ENCODE peak calls at places on chromosomes 1 and 21, in eight cellular contexts. One of them, this sample, is unnamed.

GRCh38 chr1:90574692-90575370 is 142.3 kb downstream of the BARHL2 start:
- DNase-seq in stimulated activated CD4-positive, alpha-beta T cell treated with anti-CD3 and anti-CD28 coated beads, Interleukin-1b, Interleukin-23, amount 100 ng/mL, for 4 hours: no peak
- DNase-seq in stimulated activated CD8-positive, alpha-beta memory T cell treated with anti-CD3 and anti-CD28 coated beads, Interleukin-12 subunit alpha, Interleukin-12 subunit beta, amount 100 ng/mL, for 1 hour: no peak
- DNase-seq in activated naive CD4-positive, alpha-beta T cell: no peak
- DNase-seq in HFFc6: no peak
- DNase-seq in T-helper 1 cell: no peak
- DNase-seq in fibroblast of the conjunctiva: no peak
- DNase-seq in midbrain: no peak
- DNase-seq in this sample: no peak

GRCh38 chr21:41684381-41685245 is 82.2 kb downstream of the RIPK4 start:
- DNase-seq in fibroblast of the conjunctiva: no peak
- DNase-seq in stimulated activated CD8-positive, alpha-beta memory T cell treated with anti-CD3 and anti-CD28 coated beads, Interleukin-12 subunit alpha, Interleukin-12 subunit beta, amount 100 ng/mL, for 1 hour: no peak
- DNase-seq in stimulated activated CD4-positive, alpha-beta T cell treated with anti-CD3 and anti-CD28 coated beads, Interleukin-1b, Interleukin-23, amount 100 ng/mL, for 4 hours: no peak
- DNase-seq in T-helper 1 cell: no peak
- DNase-seq in midbrain: no peak
- DNase-seq in HFFc6: peak
- DNase-seq in activated naive CD4-positive, alpha-beta T cell: no peak
- DNase-seq in this sample: no peak

GRCh38 chr1:14599173-14599754 is 779 bp downstream of the KAZN start:
- DNase-seq in HFFc6: no peak
- DNase-seq in activated naive CD4-positive, alpha-beta T cell: no peak
- DNase-seq in T-helper 1 cell: no peak
- DNase-seq in midbrain: peak
- DNase-seq in fibroblast of the conjunctiva: no peak
- DNase-seq in stimulated activated CD8-positive, alpha-beta memory T cell treated with anti-CD3 and anti-CD28 coated beads, Interleukin-12 subunit alpha, Interleukin-12 subunit beta, amount 100 ng/mL, for 1 hour: no peak
- DNase-seq in stimulated activated CD4-positive, alpha-beta T cell treated with anti-CD3 and anti-CD28 coated beads, Interleukin-1b, Interleukin-23, amount 100 ng/mL, for 4 hours: no peak
- DNase-seq in this sample: no peak

GRCh38 chr21:14080040-14080763 is 130.6 kb downstream of the LIPI start:
- DNase-seq in activated naive CD4-positive, alpha-beta T cell: no peak
- DNase-seq in T-helper 1 cell: no peak
- DNase-seq in HFFc6: no peak
- DNase-seq in fibroblast of the conjunctiva: no peak
- DNase-seq in stimulated activated CD4-positive, alpha-beta T cell treated with anti-CD3 and anti-CD28 coated beads, Interleukin-1b, Interleukin-23, amount 100 ng/mL, for 4 hours: no peak
- DNase-seq in midbrain: no peak
- DNase-seq in stimulated activated CD8-positive, alpha-beta memory T cell treated with anti-CD3 and anti-CD28 coated beads, Interleukin-12 subunit alpha, Interleukin-12 subunit beta, amount 100 ng/mL, for 1 hour: no peak
- DNase-seq in this sample: no peak

GRCh38 chr1:87880098-87880746 is 551.5 kb downstream of the LMO4 start:
- DNase-seq in midbrain: no peak
- DNase-seq in HFFc6: no peak
- DNase-seq in T-helper 1 cell: no peak
- DNase-seq in fibroblast of the conjunctiva: no peak
- DNase-seq in stimulated activated CD8-positive, alpha-beta memory T cell treated with anti-CD3 and anti-CD28 coated beads, Interleukin-12 subunit alpha, Interleukin-12 subunit beta, amount 100 ng/mL, for 1 hour: no peak
- DNase-seq in activated naive CD4-positive, alpha-beta T cell: no peak
- DNase-seq in stimulated activated CD4-positive, alpha-beta T cell treated with anti-CD3 and anti-CD28 coated beads, Interleukin-1b, Interleukin-23, amount 100 ng/mL, for 4 hours: no peak
- DNase-seq in this sample: no peak

GRCh38 chr1:116208136-116208535 is 96.9 kb downstream of the MAB21L3 start:
- DNase-seq in fibroblast of the conjunctiva: no peak
- DNase-seq in HFFc6: no peak
- DNase-seq in activated naive CD4-positive, alpha-beta T cell: no peak
- DNase-seq in midbrain: no peak
- DNase-seq in stimulated activated CD4-positive, alpha-beta T cell treated with anti-CD3 and anti-CD28 coated beads, Interleukin-1b, Interleukin-23, amount 100 ng/mL, for 4 hours: no peak
- DNase-seq in T-helper 1 cell: no peak
- DNase-seq in stimulated activated CD8-positive, alpha-beta memory T cell treated with anti-CD3 and anti-CD28 coated beads, Interleukin-12 subunit alpha, Interleukin-12 subunit beta, amount 100 ng/mL, for 1 hour: no peak
- DNase-seq in this sample: no peak

GRCh38 chr1:162147760-162148159 is 78.3 kb downstream of the NOS1AP start:
- DNase-seq in T-helper 1 cell: no peak
- DNase-seq in HFFc6: no peak
- DNase-seq in stimulated activated CD4-positive, alpha-beta T cell treated with anti-CD3 and anti-CD28 coated beads, Interleukin-1b, Interleukin-23, amount 100 ng/mL, for 4 hours: no peak
- DNase-seq in midbrain: no peak
- DNase-seq in stimulated activated CD8-positive, alpha-beta memory T cell treated with anti-CD3 and anti-CD28 coated beads, Interleukin-12 subunit alpha, Interleukin-12 subunit beta, amount 100 ng/mL, for 1 hour: no peak
- DNase-seq in fibroblast of the conjunctiva: no peak
- DNase-seq in activated naive CD4-positive, alpha-beta T cell: no peak
- DNase-seq in this sample: no peak

GRCh38 chr1:167548059-167548932 is 5.3 kb downstream of the CREG1 start:
- DNase-seq in stimulated activated CD8-positive, alpha-beta memory T cell treated with anti-CD3 and anti-CD28 coated beads, Interleukin-12 subunit alpha, Interleukin-12 subunit beta, amount 100 ng/mL, for 1 hour: no peak
- DNase-seq in stimulated activated CD4-positive, alpha-beta T cell treated with anti-CD3 and anti-CD28 coated beads, Interleukin-1b, Interleukin-23, amount 100 ng/mL, for 4 hours: no peak
- DNase-seq in fibroblast of the conjunctiva: peak
- DNase-seq in midbrain: peak
- DNase-seq in activated naive CD4-positive, alpha-beta T cell: no peak
- DNase-seq in HFFc6: peak
- DNase-seq in T-helper 1 cell: no peak
- DNase-seq in this sample: no peak

GRCh38 chr1:219039755-219040154 is 133.9 kb upstream of the LYPLAL1 start:
- DNase-seq in activated naive CD4-positive, alpha-beta T cell: no peak
- DNase-seq in T-helper 1 cell: no peak
- DNase-seq in stimulated activated CD4-positive, alpha-beta T cell treated with anti-CD3 and anti-CD28 coated beads, Interleukin-1b, Interleukin-23, amount 100 ng/mL, for 4 hours: no peak
- DNase-seq in stimulated activated CD8-positive, alpha-beta memory T cell treated with anti-CD3 and anti-CD28 coated beads, Interleukin-12 subunit alpha, Interleukin-12 subunit beta, amount 100 ng/mL, for 1 hour: no peak
- DNase-seq in midbrain: no peak
- DNase-seq in fibroblast of the conjunctiva: no peak
- DNase-seq in HFFc6: no peak
- DNase-seq in this sample: no peak

GRCh38 chr1:60848583-60849188 is 233.7 kb upstream of the NFIA start:
- DNase-seq in T-helper 1 cell: no peak
- DNase-seq in HFFc6: peak
- DNase-seq in stimulated activated CD8-positive, alpha-beta memory T cell treated with anti-CD3 and anti-CD28 coated beads, Interleukin-12 subunit alpha, Interleukin-12 subunit beta, amount 100 ng/mL, for 1 hour: no peak
- DNase-seq in fibroblast of the conjunctiva: peak
- DNase-seq in midbrain: no peak
- DNase-seq in stimulated activated CD4-positive, alpha-beta T cell treated with anti-CD3 and anti-CD28 coated beads, Interleukin-1b, Interleukin-23, amount 100 ng/mL, for 4 hours: no peak
- DNase-seq in activated naive CD4-positive, alpha-beta T cell: no peak
- DNase-seq in this sample: no peak

GRCh38 chr1:59414406-59415133 is 117.7 kb downstream of the FGGY start:
- DNase-seq in stimulated activated CD8-positive, alpha-beta memory T cell treated with anti-CD3 and anti-CD28 coated beads, Interleukin-12 subunit alpha, Interleukin-12 subunit beta, amount 100 ng/mL, for 1 hour: no peak
- DNase-seq in HFFc6: peak
- DNase-seq in fibroblast of the conjunctiva: no peak
- DNase-seq in midbrain: no peak
- DNase-seq in T-helper 1 cell: no peak
- DNase-seq in stimulated activated CD4-positive, alpha-beta T cell treated with anti-CD3 and anti-CD28 coated beads, Interleukin-1b, Interleukin-23, amount 100 ng/mL, for 4 hours: no peak
- DNase-seq in activated naive CD4-positive, alpha-beta T cell: no peak
- DNase-seq in this sample: no peak

GRCh38 chr1:179091691-179092165 is 9.9 kb downstream of the TOR3A start:
- DNase-seq in stimulated activated CD4-positive, alpha-beta T cell treated with anti-CD3 and anti-CD28 coated beads, Interleukin-1b, Interleukin-23, amount 100 ng/mL, for 4 hours: no peak
- DNase-seq in HFFc6: no peak
- DNase-seq in midbrain: no peak
- DNase-seq in fibroblast of the conjunctiva: peak
- DNase-seq in T-helper 1 cell: no peak
- DNase-seq in stimulated activated CD8-positive, alpha-beta memory T cell treated with anti-CD3 and anti-CD28 coated beads, Interleukin-12 subunit alpha, Interleukin-12 subunit beta, amount 100 ng/mL, for 1 hour: no peak
- DNase-seq in activated naive CD4-positive, alpha-beta T cell: no peak
- DNase-seq in this sample: no peak

GRCh38 chr1:174052621-174053020 is 30.5 kb upstream of the RC3H1 start:
- DNase-seq in activated naive CD4-positive, alpha-beta T cell: no peak
- DNase-seq in T-helper 1 cell: no peak
- DNase-seq in fibroblast of the conjunctiva: no peak
- DNase-seq in stimulated activated CD8-positive, alpha-beta memory T cell treated with anti-CD3 and anti-CD28 coated beads, Interleukin-12 subunit alpha, Interleukin-12 subunit beta, amount 100 ng/mL, for 1 hour: no peak
- DNase-seq in HFFc6: no peak
- DNase-seq in midbrain: peak
- DNase-seq in stimulated activated CD4-positive, alpha-beta T cell treated with anti-CD3 and anti-CD28 coated beads, Interleukin-1b, Interleukin-23, amount 100 ng/mL, for 4 hours: no peak
- DNase-seq in this sample: no peak

GRCh38 chr21:44337428-44337827 is 1.8 kb downstream of the CFAP410 start:
- DNase-seq in stimulated activated CD4-positive, alpha-beta T cell treated with anti-CD3 and anti-CD28 coated beads, Interleukin-1b, Interleukin-23, amount 100 ng/mL, for 4 hours: no peak
- DNase-seq in stimulated activated CD8-positive, alpha-beta memory T cell treated with anti-CD3 and anti-CD28 coated beads, Interleukin-12 subunit alpha, Interleukin-12 subunit beta, amount 100 ng/mL, for 1 hour: no peak
- DNase-seq in HFFc6: no peak
- DNase-seq in T-helper 1 cell: no peak
- DNase-seq in fibroblast of the conjunctiva: no peak
- DNase-seq in activated naive CD4-positive, alpha-beta T cell: no peak
- DNase-seq in midbrain: no peak
- DNase-seq in this sample: no peak

GRCh38 chr1:201112173-201112731 is at the start of gene CACNA1S:
- DNase-seq in stimulated activated CD8-positive, alpha-beta memory T cell treated with anti-CD3 and anti-CD28 coated beads, Interleukin-12 subunit alpha, Interleukin-12 subunit beta, amount 100 ng/mL, for 1 hour: no peak
- DNase-seq in HFFc6: no peak
- DNase-seq in fibroblast of the conjunctiva: no peak
- DNase-seq in T-helper 1 cell: no peak
- DNase-seq in midbrain: no peak
- DNase-seq in stimulated activated CD4-positive, alpha-beta T cell treated with anti-CD3 and anti-CD28 coated beads, Interleukin-1b, Interleukin-23, amount 100 ng/mL, for 4 hours: no peak
- DNase-seq in activated naive CD4-positive, alpha-beta T cell: no peak
- DNase-seq in this sample: no peak

GRCh38 chr1:51927029-51927428 is 48.5 kb upstream of the NRDC start:
- DNase-seq in midbrain: no peak
- DNase-seq in stimulated activated CD4-positive, alpha-beta T cell treated with anti-CD3 and anti-CD28 coated beads, Interleukin-1b, Interleukin-23, amount 100 ng/mL, for 4 hours: no peak
- DNase-seq in T-helper 1 cell: no peak
- DNase-seq in fibroblast of the conjunctiva: no peak
- DNase-seq in HFFc6: peak
- DNase-seq in activated naive CD4-positive, alpha-beta T cell: no peak
- DNase-seq in stimulated activated CD8-positive, alpha-beta memory T cell treated with anti-CD3 and anti-CD28 coated beads, Interleukin-12 subunit alpha, Interleukin-12 subunit beta, amount 100 ng/mL, for 1 hour: no peak
- DNase-seq in this sample: no peak

GRCh38 chr1:173266845-173267244 is 59.7 kb upstream of the TNFSF4 start:
- DNase-seq in fibroblast of the conjunctiva: no peak
- DNase-seq in HFFc6: no peak
- DNase-seq in stimulated activated CD4-positive, alpha-beta T cell treated with anti-CD3 and anti-CD28 coated beads, Interleukin-1b, Interleukin-23, amount 100 ng/mL, for 4 hours: no peak
- DNase-seq in midbrain: no peak
- DNase-seq in activated naive CD4-positive, alpha-beta T cell: no peak
- DNase-seq in T-helper 1 cell: no peak
- DNase-seq in stimulated activated CD8-positive, alpha-beta memory T cell treated with anti-CD3 and anti-CD28 coated beads, Interleukin-12 subunit alpha, Interleukin-12 subunit beta, amount 100 ng/mL, for 1 hour: no peak
- DNase-seq in this sample: no peak

GRCh38 chr1:210151063-210151672 is 81.4 kb upstream of the SERTAD4 start:
- DNase-seq in stimulated activated CD8-positive, alpha-beta memory T cell treated with anti-CD3 and anti-CD28 coated beads, Interleukin-12 subunit alpha, Interleukin-12 subunit beta, amount 100 ng/mL, for 1 hour: no peak
- DNase-seq in midbrain: no peak
- DNase-seq in stimulated activated CD4-positive, alpha-beta T cell treated with anti-CD3 and anti-CD28 coated beads, Interleukin-1b, Interleukin-23, amount 100 ng/mL, for 4 hours: no peak
- DNase-seq in activated naive CD4-positive, alpha-beta T cell: no peak
- DNase-seq in HFFc6: no peak
- DNase-seq in fibroblast of the conjunctiva: no peak
- DNase-seq in T-helper 1 cell: no peak
- DNase-seq in this sample: no peak

GRCh38 chr21:44083631-44084291 is 23.4 kb upstream of the PWP2 start:
- DNase-seq in stimulated activated CD4-positive, alpha-beta T cell treated with anti-CD3 and anti-CD28 coated beads, Interleukin-1b, Interleukin-23, amount 100 ng/mL, for 4 hours: no peak
- DNase-seq in fibroblast of the conjunctiva: no peak
- DNase-seq in stimulated activated CD8-positive, alpha-beta memory T cell treated with anti-CD3 and anti-CD28 coated beads, Interleukin-12 subunit alpha, Interleukin-12 subunit beta, amount 100 ng/mL, for 1 hour: peak
- DNase-seq in HFFc6: no peak
- DNase-seq in midbrain: no peak
- DNase-seq in activated naive CD4-positive, alpha-beta T cell: no peak
- DNase-seq in T-helper 1 cell: peak
- DNase-seq in this sample: no peak

GRCh38 chr1:207020709-207021107 is 11.8 kb downstream of the C1orf116 start:
- DNase-seq in midbrain: no peak
- DNase-seq in fibroblast of the conjunctiva: no peak
- DNase-seq in stimulated activated CD4-positive, alpha-beta T cell treated with anti-CD3 and anti-CD28 coated beads, Interleukin-1b, Interleukin-23, amount 100 ng/mL, for 4 hours: no peak
- DNase-seq in stimulated activated CD8-positive, alpha-beta memory T cell treated with anti-CD3 and anti-CD28 coated beads, Interleukin-12 subunit alpha, Interleukin-12 subunit beta, amount 100 ng/mL, for 1 hour: no peak
- DNase-seq in T-helper 1 cell: no peak
- DNase-seq in HFFc6: no peak
- DNase-seq in activated naive CD4-positive, alpha-beta T cell: no peak
- DNase-seq in this sample: no peak

GRCh38 chr1:244958593-244958992 is 94.2 kb upstream of the HNRNPU start:
- DNase-seq in stimulated activated CD8-positive, alpha-beta memory T cell treated with anti-CD3 and anti-CD28 coated beads, Interleukin-12 subunit alpha, Interleukin-12 subunit beta, amount 100 ng/mL, for 1 hour: no peak
- DNase-seq in midbrain: no peak
- DNase-seq in activated naive CD4-positive, alpha-beta T cell: no peak
- DNase-seq in HFFc6: no peak
- DNase-seq in T-helper 1 cell: no peak
- DNase-seq in fibroblast of the conjunctiva: no peak
- DNase-seq in stimulated activated CD4-positive, alpha-beta T cell treated with anti-CD3 and anti-CD28 coated beads, Interleukin-1b, Interleukin-23, amount 100 ng/mL, for 4 hours: no peak
- DNase-seq in this sample: no peak

GRCh38 chr1:34250342-34250741 is 73.6 kb downstream of the C1orf94 start:
- DNase-seq in activated naive CD4-positive, alpha-beta T cell: no peak
- DNase-seq in stimulated activated CD8-positive, alpha-beta memory T cell treated with anti-CD3 and anti-CD28 coated beads, Interleukin-12 subunit alpha, Interleukin-12 subunit beta, amount 100 ng/mL, for 1 hour: no peak
- DNase-seq in T-helper 1 cell: no peak
- DNase-seq in fibroblast of the conjunctiva: no peak
- DNase-seq in stimulated activated CD4-positive, alpha-beta T cell treated with anti-CD3 and anti-CD28 coated beads, Interleukin-1b, Interleukin-23, amount 100 ng/mL, for 4 hours: no peak
- DNase-seq in HFFc6: no peak
- DNase-seq in midbrain: no peak
- DNase-seq in this sample: no peak

GRCh38 chr1:85451236-85451830 is 13.6 kb downstream of the DDAH1 start:
- DNase-seq in fibroblast of the conjunctiva: no peak
- DNase-seq in stimulated activated CD4-positive, alpha-beta T cell treated with anti-CD3 and anti-CD28 coated beads, Interleukin-1b, Interleukin-23, amount 100 ng/mL, for 4 hours: no peak
- DNase-seq in HFFc6: no peak
- DNase-seq in activated naive CD4-positive, alpha-beta T cell: no peak
- DNase-seq in T-helper 1 cell: no peak
- DNase-seq in midbrain: no peak
- DNase-seq in stimulated activated CD8-positive, alpha-beta memory T cell treated with anti-CD3 and anti-CD28 coated beads, Interleukin-12 subunit alpha, Interleukin-12 subunit beta, amount 100 ng/mL, for 1 hour: no peak
- DNase-seq in this sample: no peak

This sample was measured in SK-N-MC.